ENCODE peak calls at places on chromosomes 13 and 19, in eight cellular contexts. One of them, this sample, is unnamed.

GRCh38 chr19:9060559-9061340 is 26.1 kb upstream of the OR1M1 start:
- DNase-seq in OCI-LY7: no peak
- DNase-seq in lower leg skin: no peak
- DNase-seq in AG10803: no peak
- DNase-seq in CD8-positive, alpha-beta T cell: no peak
- DNase-seq in bronchial epithelial cell: no peak
- DNase-seq in GM23338: peak
- DNase-seq in colonic mucosa: no peak
- DNase-seq in this sample: no peak

GRCh38 chr19:14410054-14410774 is 8.9 kb downstream of the DDX39A start:
- DNase-seq in CD8-positive, alpha-beta T cell: peak
- DNase-seq in OCI-LY7: no peak
- DNase-seq in GM23338: no peak
- DNase-seq in lower leg skin: no peak
- DNase-seq in AG10803: no peak
- DNase-seq in colonic mucosa: no peak
- DNase-seq in bronchial epithelial cell: no peak
- DNase-seq in this sample: no peak

GRCh38 chr13:109026266-109026665 is 396.9 kb downstream of the MYO16 start:
- DNase-seq in CD8-positive, alpha-beta T cell: no peak
- DNase-seq in OCI-LY7: no peak
- DNase-seq in bronchial epithelial cell: no peak
- DNase-seq in GM23338: peak
- DNase-seq in lower leg skin: no peak
- DNase-seq in AG10803: no peak
- DNase-seq in colonic mucosa: no peak
- DNase-seq in this sample: no peak

GRCh38 chr19:15087182-15087581 is 5.2 kb downstream of the OR1I1 start:
- DNase-seq in colonic mucosa: no peak
- DNase-seq in GM23338: no peak
- DNase-seq in lower leg skin: no peak
- DNase-seq in bronchial epithelial cell: no peak
- DNase-seq in OCI-LY7: no peak
- DNase-seq in AG10803: no peak
- DNase-seq in CD8-positive, alpha-beta T cell: no peak
- DNase-seq in this sample: no peak

GRCh38 chr13:46949211-46949610 is 52.4 kb upstream of the HTR2A start:
- DNase-seq in GM23338: no peak
- DNase-seq in CD8-positive, alpha-beta T cell: no peak
- DNase-seq in bronchial epithelial cell: peak
- DNase-seq in colonic mucosa: no peak
- DNase-seq in lower leg skin: no peak
- DNase-seq in OCI-LY7: no peak
- DNase-seq in AG10803: no peak
- DNase-seq in this sample: no peak

GRCh38 chr13:103815619-103816018 is 749.4 kb upstream of the SLC10A2 start:
- DNase-seq in colonic mucosa: no peak
- DNase-seq in lower leg skin: no peak
- DNase-seq in CD8-positive, alpha-beta T cell: no peak
- DNase-seq in AG10803: no peak
- DNase-seq in GM23338: no peak
- DNase-seq in OCI-LY7: no peak
- DNase-seq in bronchial epithelial cell: peak
- DNase-seq in this sample: no peak

GRCh38 chr13:93320942-93321341 is 94.3 kb downstream of the GPC6 start:
- DNase-seq in colonic mucosa: no peak
- DNase-seq in lower leg skin: no peak
- DNase-seq in OCI-LY7: no peak
- DNase-seq in GM23338: no peak
- DNase-seq in CD8-positive, alpha-beta T cell: no peak
- DNase-seq in bronchial epithelial cell: peak
- DNase-seq in AG10803: peak
- DNase-seq in this sample: no peak

GRCh38 chr13:33721719-33722118 is 96.2 kb upstream of the RFC3 start:
- DNase-seq in OCI-LY7: no peak
- DNase-seq in lower leg skin: no peak
- DNase-seq in colonic mucosa: no peak
- DNase-seq in CD8-positive, alpha-beta T cell: no peak
- DNase-seq in bronchial epithelial cell: peak
- DNase-seq in AG10803: peak
- DNase-seq in GM23338: no peak
- DNase-seq in this sample: no peak

GRCh38 chr13:90910240-90910639 is 437.2 kb upstream of the MIR17HG start:
- DNase-seq in AG10803: no peak
- DNase-seq in GM23338: no peak
- DNase-seq in OCI-LY7: no peak
- DNase-seq in lower leg skin: no peak
- DNase-seq in CD8-positive, alpha-beta T cell: no peak
- DNase-seq in colonic mucosa: no peak
- DNase-seq in bronchial epithelial cell: no peak
- DNase-seq in this sample: no peak

GRCh38 chr13:47258384-47258783 is 361.5 kb upstream of the HTR2A start:
- DNase-seq in lower leg skin: no peak
- DNase-seq in colonic mucosa: no peak
- DNase-seq in GM23338: no peak
- DNase-seq in OCI-LY7: no peak
- DNase-seq in bronchial epithelial cell: no peak
- DNase-seq in AG10803: peak
- DNase-seq in CD8-positive, alpha-beta T cell: no peak
- DNase-seq in this sample: no peak

GRCh38 chr13:67204731-67205130 is 25.4 kb downstream of the PCDH9 start:
- DNase-seq in CD8-positive, alpha-beta T cell: no peak
- DNase-seq in lower leg skin: no peak
- DNase-seq in AG10803: no peak
- DNase-seq in OCI-LY7: no peak
- DNase-seq in bronchial epithelial cell: no peak
- DNase-seq in GM23338: no peak
- DNase-seq in colonic mucosa: no peak
- DNase-seq in this sample: no peak

GRCh38 chr13:40389081-40389641 is 277.3 kb downstream of the FOXO1 start:
- DNase-seq in GM23338: no peak
- DNase-seq in AG10803: no peak
- DNase-seq in bronchial epithelial cell: no peak
- DNase-seq in OCI-LY7: peak
- DNase-seq in colonic mucosa: peak
- DNase-seq in lower leg skin: no peak
- DNase-seq in CD8-positive, alpha-beta T cell: peak
- DNase-seq in this sample: no peak

GRCh38 chr19:10718205-10719196 is 622 bp downstream of the DNM2 start:
- DNase-seq in colonic mucosa: no peak
- DNase-seq in GM23338: peak
- DNase-seq in lower leg skin: peak
- DNase-seq in OCI-LY7: peak
- DNase-seq in bronchial epithelial cell: peak
- DNase-seq in AG10803: peak
- DNase-seq in CD8-positive, alpha-beta T cell: peak
- DNase-seq in this sample: no peak

GRCh38 chr13:27424246-27425150 is at the start of gene GTF3A:
- DNase-seq in lower leg skin: peak
- DNase-seq in colonic mucosa: peak
- DNase-seq in CD8-positive, alpha-beta T cell: peak
- DNase-seq in OCI-LY7: peak
- DNase-seq in bronchial epithelial cell: peak
- DNase-seq in GM23338: peak
- DNase-seq in AG10803: peak
- DNase-seq in this sample: no peak

GRCh38 chr13:27427663-27428062 is 3.2 kb downstream of the GTF3A start:
- DNase-seq in bronchial epithelial cell: no peak
- DNase-seq in CD8-positive, alpha-beta T cell: no peak
- DNase-seq in colonic mucosa: no peak
- DNase-seq in GM23338: no peak
- DNase-seq in AG10803: peak
- DNase-seq in lower leg skin: no peak
- DNase-seq in OCI-LY7: no peak
- DNase-seq in this sample: no peak

GRCh38 chr13:27428160-27428559 is 3.7 kb downstream of the GTF3A start:
- DNase-seq in lower leg skin: no peak
- DNase-seq in CD8-positive, alpha-beta T cell: no peak
- DNase-seq in bronchial epithelial cell: no peak
- DNase-seq in AG10803: no peak
- DNase-seq in OCI-LY7: no peak
- DNase-seq in GM23338: no peak
- DNase-seq in colonic mucosa: no peak
- DNase-seq in this sample: no peak

GRCh38 chr13:27425151-27425917 is 915 bp downstream of the GTF3A start:
- DNase-seq in CD8-positive, alpha-beta T cell: no peak
- DNase-seq in lower leg skin: no peak
- DNase-seq in AG10803: no peak
- DNase-seq in GM23338: no peak
- DNase-seq in OCI-LY7: peak
- DNase-seq in colonic mucosa: peak
- DNase-seq in bronchial epithelial cell: no peak
- DNase-seq in this sample: no peak

GRCh38 chr13:27425918-27426630 is 1.7 kb downstream of the GTF3A start:
- DNase-seq in colonic mucosa: peak
- DNase-seq in AG10803: peak
- DNase-seq in lower leg skin: peak
- DNase-seq in CD8-positive, alpha-beta T cell: peak
- DNase-seq in bronchial epithelial cell: peak
- DNase-seq in OCI-LY7: peak
- DNase-seq in GM23338: peak
- DNase-seq in this sample: peak
- H3K4me3 ChIP-seq in colonic mucosa: peak
- H3K4me3 ChIP-seq in AG10803: peak
- H3K4me3 ChIP-seq in lower leg skin: no peak
- H3K4me3 ChIP-seq in CD8-positive, alpha-beta T cell: peak
- H3K4me3 ChIP-seq in bronchial epithelial cell: peak
- H3K4me3 ChIP-seq in OCI-LY7: peak
- H3K4me3 ChIP-seq in GM23338: peak
- H3K4me3 ChIP-seq in this sample: peak

GRCh38 chr19:33427801-33428626 is 54.5 kb downstream of the CEBPG start:
- DNase-seq in OCI-LY7: no peak
- DNase-seq in lower leg skin: no peak
- DNase-seq in bronchial epithelial cell: no peak
- DNase-seq in AG10803: no peak
- DNase-seq in colonic mucosa: no peak
- DNase-seq in CD8-positive, alpha-beta T cell: no peak
- DNase-seq in GM23338: no peak
- DNase-seq in this sample: no peak
- TF ChIP-seq CTCF in OCI-LY7: no peak
- TF ChIP-seq CTCF in lower leg skin: no peak
- TF ChIP-seq CTCF in bronchial epithelial cell: no peak
- TF ChIP-seq CTCF in AG10803: no peak
- TF ChIP-seq CTCF in colonic mucosa: no peak
- TF ChIP-seq CTCF in CD8-positive, alpha-beta T cell: no peak
- TF ChIP-seq CTCF in GM23338: peak
- TF ChIP-seq CTCF in this sample: no peak

GRCh38 chr13:97273341-97273831 is 51.3 kb downstream of the MBNL2 start:
- DNase-seq in AG10803: peak
- DNase-seq in CD8-positive, alpha-beta T cell: no peak
- DNase-seq in OCI-LY7: no peak
- DNase-seq in lower leg skin: no peak
- DNase-seq in colonic mucosa: no peak
- DNase-seq in GM23338: no peak
- DNase-seq in bronchial epithelial cell: peak
- DNase-seq in this sample: no peak

GRCh38 chr13:97275265-97275664 is 53.1 kb downstream of the MBNL2 start:
- DNase-seq in GM23338: no peak
- DNase-seq in bronchial epithelial cell: peak
- DNase-seq in AG10803: peak
- DNase-seq in colonic mucosa: no peak
- DNase-seq in OCI-LY7: no peak
- DNase-seq in lower leg skin: no peak
- DNase-seq in CD8-positive, alpha-beta T cell: no peak
- DNase-seq in this sample: no peak

GRCh38 chr13:97276862-97277269 is 54.7 kb downstream of the MBNL2 start:
- DNase-seq in colonic mucosa: no peak
- DNase-seq in OCI-LY7: no peak
- DNase-seq in bronchial epithelial cell: no peak
- DNase-seq in CD8-positive, alpha-beta T cell: no peak
- DNase-seq in AG10803: no peak
- DNase-seq in lower leg skin: no peak
- DNase-seq in GM23338: no peak
- DNase-seq in this sample: no peak

GRCh38 chr13:97274782-97275252 is 52.7 kb downstream of the MBNL2 start:
- DNase-seq in colonic mucosa: no peak
- DNase-seq in OCI-LY7: no peak
- DNase-seq in CD8-positive, alpha-beta T cell: no peak
- DNase-seq in lower leg skin: no peak
- DNase-seq in AG10803: peak
- DNase-seq in bronchial epithelial cell: peak
- DNase-seq in GM23338: no peak
- DNase-seq in this sample: no peak

DNA sequence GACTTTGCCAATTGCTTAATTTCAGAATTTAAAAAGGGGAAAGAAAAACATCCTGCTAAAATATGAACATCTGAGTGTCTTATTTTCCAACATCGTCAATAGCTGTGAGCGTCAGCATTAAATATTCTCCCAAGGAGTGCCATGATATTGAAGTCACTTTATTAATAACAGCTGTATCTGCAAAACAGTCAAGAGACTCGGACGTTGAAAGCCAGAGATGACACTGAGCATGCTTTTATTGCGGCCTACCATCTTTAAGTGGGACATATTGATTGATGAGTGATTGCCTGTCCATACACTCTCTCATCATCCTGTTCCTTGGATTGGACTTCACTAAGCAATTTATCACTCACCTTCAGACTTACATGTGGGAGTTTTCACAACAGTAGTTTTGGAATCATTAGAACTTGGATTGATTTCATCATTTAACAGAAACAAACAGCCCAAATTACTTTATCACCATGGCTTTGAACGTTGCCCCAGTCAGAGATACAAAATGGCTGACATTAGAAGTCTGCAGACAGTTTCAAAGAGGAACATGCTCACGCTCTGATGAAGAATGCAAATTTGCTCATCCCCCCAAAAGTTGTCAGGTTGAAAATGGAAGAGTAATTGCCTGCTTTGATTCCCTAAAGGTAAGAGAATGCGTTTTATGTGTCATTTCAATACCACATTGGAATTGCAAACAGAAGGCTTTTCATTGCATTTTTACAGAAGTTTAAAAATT is 53.8 kb downstream of the MBNL2 start:
- DNase-seq in lower leg skin: no peak
- DNase-seq in AG10803: peak
- DNase-seq in colonic mucosa: no peak
- DNase-seq in OCI-LY7: no peak
- DNase-seq in CD8-positive, alpha-beta T cell: no peak
- DNase-seq in GM23338: no peak
- DNase-seq in bronchial epithelial cell: no peak
- DNase-seq in this sample: no peak
- H3K4me3 ChIP-seq in lower leg skin: no peak
- H3K4me3 ChIP-seq in AG10803: no peak
- H3K4me3 ChIP-seq in colonic mucosa: no peak
- H3K4me3 ChIP-seq in OCI-LY7: no peak
- H3K4me3 ChIP-seq in CD8-positive, alpha-beta T cell: no peak
- H3K4me3 ChIP-seq in GM23338: no peak
- H3K4me3 ChIP-seq in bronchial epithelial cell: no peak
- H3K4me3 ChIP-seq in this sample: no peak

GRCh38 chr13:61410669-61411297 is 4.9 kb downstream of the PCDH20 start:
- DNase-seq in lower leg skin: no peak
- DNase-seq in OCI-LY7: peak
- DNase-seq in colonic mucosa: no peak
- DNase-seq in bronchial epithelial cell: peak
- DNase-seq in AG10803: peak
- DNase-seq in CD8-positive, alpha-beta T cell: no peak
- DNase-seq in GM23338: peak
- DNase-seq in this sample: no peak
- TF ChIP-seq CTCF in lower leg skin: no peak
- TF ChIP-seq CTCF in OCI-LY7: peak
- TF ChIP-seq CTCF in colonic mucosa: peak
- TF ChIP-seq CTCF in bronchial epithelial cell: peak
- TF ChIP-seq CTCF in AG10803: peak
- TF ChIP-seq CTCF in CD8-positive, alpha-beta T cell: no peak
- TF ChIP-seq CTCF in GM23338: peak
- TF ChIP-seq CTCF in this sample: no peak

This sample was measured in esophagus squamous epithelium.